ENCODE peak calls at places on chromosomes 4 and X, in ten cellular contexts. K is lung; H is neural progenitor cell; J is A549; N is pancreas; I is CD8-positive, alpha-beta T cell; P is CD8-positive, alpha-beta memory T cell; C is transverse colon; W is HFF-Myc; V is right cardiac atrium. Y is an unnamed sample.

GRCh38 chr4:181775298-181775697 is 467.9 kb upstream of the TENM3 start:
- DNase-seq in K (no peak), H (no peak), J (no peak), N (no peak), I (no peak), P (no peak), C (no peak), W (no peak), V (no peak), Y (no peak)

GRCh38 chr4:145888393-145888792 is 50.2 kb downstream of the ZNF827 start:
- DNase-seq in K (no peak), H (no peak), J (no peak), N (no peak), I (no peak), P (no peak), C (no peak), W (no peak), V (no peak), Y (no peak)

GRCh38 chr4:40848251-40848650 is 98.5 kb downstream of the NSUN7 start:
- DNase-seq in K (no peak), H (peak; percentile 52), J (no peak), N (no peak), I (no peak), P (no peak), C (no peak), W (no peak), V (no peak), Y (no peak)

GRCh38 chrX:149036086-149036485 is 469.0 kb downstream of the IDS start:
- DNase-seq in K (no peak), H (no peak), J (no peak), N (no peak), I (no peak), P (no peak), C (no peak), W (no peak), V (no peak), Y (no peak)

GRCh38 chr4:109973529-109973905 is 60.8 kb downstream of the EGF start:
- DNase-seq in K (no peak), H (no peak), J (no peak), N (no peak), I (no peak), P (no peak), C (no peak), W (no peak), V (no peak), Y (no peak)

GRCh38 chr4:113303315-113303714 is 253.9 kb downstream of the ANK2 start:
- DNase-seq in K (no peak), H (no peak), J (no peak), N (no peak), I (no peak), P (no peak), C (no peak), W (no peak), V (peak; percentile 83), Y (no peak)

GRCh38 chr4:171674781-171675180 is 138.4 kb upstream of the GALNTL6 start:
- DNase-seq in K (no peak), H (no peak), J (no peak), N (no peak), I (no peak), P (no peak), C (no peak), W (no peak), V (no peak), Y (no peak)

GRCh38 chr4:47561331-47561730 is 76.3 kb downstream of the ATP10D start:
- DNase-seq in K (no peak), H (no peak), J (no peak), N (peak; percentile 19), I (no peak), P (no peak), C (no peak), W (no peak), V (no peak), Y (no peak)

GRCh38 chr4:40686081-40686913 is 56.6 kb upstream of the RBM47 start:
- DNase-seq in K (no peak), H (no peak), J (no peak), N (no peak), I (no peak), P (no peak), C (no peak), W (no peak), V (no peak), Y (no peak)

GRCh38 chrX:137194164-137194563 is 160.4 kb upstream of the GPR101 start:
- DNase-seq in K (no peak), H (peak; percentile 56), J (peak; percentile 5), N (no peak), I (no peak), P (peak; percentile 3), C (no peak), W (no peak), V (no peak), Y (no peak)

GRCh38 chr4:156634612-156635011 is 337.0 kb downstream of the PDGFC start:
- DNase-seq in K (no peak), H (no peak), J (no peak), N (no peak), I (no peak), P (no peak), C (no peak), W (no peak), V (no peak), Y (no peak)

GRCh38 chrX:37509349-37509748 is 62.1 kb upstream of the LANCL3 start:
- DNase-seq in K (no peak), H (peak; percentile 24), J (no peak), N (no peak), I (no peak), P (no peak), C (no peak), W (no peak), V (no peak), Y (no peak)

GRCh38 chrX:71958281-71958675 is 47.6 kb downstream of the NHSL2 start:
- DNase-seq in K (no peak), H (peak; percentile 61), J (no peak), N (no peak), I (no peak), P (no peak), C (no peak), W (no peak), V (no peak), Y (no peak)

DNA sequence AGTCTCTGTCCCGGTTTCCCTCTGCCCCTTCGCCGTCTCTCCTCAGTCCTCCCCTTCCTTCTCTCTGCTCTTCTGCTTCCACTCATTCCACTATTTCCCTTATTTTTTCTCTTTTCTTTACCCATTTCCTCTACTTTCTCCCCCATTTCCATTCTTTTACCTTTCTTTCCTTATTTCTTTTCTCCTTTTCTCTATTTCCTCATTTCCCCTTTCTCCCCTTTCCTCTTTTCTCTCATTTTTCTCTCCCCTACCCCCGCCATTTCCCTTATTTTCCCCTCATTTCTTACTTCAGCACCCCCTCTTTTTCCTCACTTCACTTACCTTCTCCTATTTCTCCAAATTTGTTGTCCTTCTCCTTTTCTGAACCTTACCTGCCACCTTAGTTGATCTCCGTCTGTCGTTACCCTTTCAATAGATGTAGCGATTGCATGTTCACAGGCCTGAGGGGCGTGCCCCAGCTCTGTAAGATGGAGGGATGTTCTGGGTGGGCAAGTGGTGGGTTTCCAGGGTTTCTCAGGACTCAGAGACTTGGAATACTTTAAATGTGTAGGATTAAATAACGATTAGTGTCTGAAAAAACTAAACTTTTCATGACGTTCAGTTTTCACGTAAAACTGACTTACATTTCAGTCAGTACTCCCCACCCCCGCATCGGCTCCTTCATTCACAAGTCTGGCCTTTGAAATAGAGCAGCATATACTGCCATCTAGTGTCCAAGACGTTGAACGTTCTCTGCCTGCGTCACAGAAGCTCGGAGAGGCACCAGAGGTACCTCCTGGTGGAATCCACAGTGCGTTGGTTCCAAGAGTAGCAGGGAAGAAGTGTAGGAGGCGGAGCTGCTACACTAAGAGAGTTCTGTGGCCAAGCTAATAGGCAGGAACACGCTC is 641 bp upstream of the NCBP2L start:
- DNase-seq in K (peak; percentile 85), H (peak; percentile 92), J (peak; percentile 69), N (peak; percentile 78), I (peak; percentile 43), P (peak; percentile 83), C (peak; percentile 80), W (peak; percentile 58), V (peak; percentile 78), Y (peak; percentile 85)
- H3K4me3 ChIP-seq in K (no peak overlapping the region), H (peak overlapping the region; percentile 56), J (peak overlapping the region; percentile 56), N (no peak overlapping the region), I (peak overlapping the region; percentile 70), P (peak overlapping the region; percentile 73), C (peak overlapping the region; percentile 62), W (peak overlapping the region; percentile 35), V (peak overlapping the region; percentile 60), Y (peak overlapping the region; percentile 61)

DNA sequence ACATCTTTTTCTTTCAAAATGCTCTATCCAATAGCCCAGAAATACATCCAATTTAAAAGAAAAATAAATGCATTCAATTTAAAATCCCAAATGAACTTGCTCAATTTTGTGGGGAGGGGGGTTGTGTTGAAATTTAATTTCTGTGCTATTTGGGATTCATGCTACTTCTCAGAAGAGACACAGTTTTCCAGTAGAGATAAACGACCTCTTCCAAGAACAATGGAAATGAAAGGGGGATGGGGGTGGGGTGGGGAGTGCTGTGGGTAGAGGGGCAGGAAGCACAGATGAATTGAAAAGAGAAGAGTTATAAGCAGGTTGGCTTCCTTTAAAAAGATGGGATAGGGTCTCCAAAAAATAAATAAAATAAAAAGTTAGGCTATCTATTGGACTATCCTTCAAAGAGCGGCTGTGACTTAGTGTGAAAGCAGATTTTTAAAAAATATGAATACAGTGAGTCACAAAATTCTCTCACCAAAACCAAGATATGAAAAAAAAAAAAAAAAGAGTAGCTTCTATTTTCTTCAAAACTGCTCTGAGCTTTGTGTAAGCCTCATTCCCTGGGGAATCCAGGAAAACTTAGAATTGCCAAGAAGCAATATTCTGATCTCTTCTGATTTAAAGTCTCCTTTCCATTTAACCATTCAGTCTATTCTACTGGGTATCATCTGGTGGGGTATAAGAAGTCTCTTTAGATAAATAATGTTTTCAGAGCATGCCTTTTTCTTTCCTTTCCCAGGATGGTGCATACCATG is 324.3 kb downstream of the PTTG2 start:
- DNase-seq in K (no peak), H (no peak), J (no peak), N (no peak), I (no peak), P (no peak), C (no peak), W (no peak), V (no peak), Y (no peak)
- H3K4me3 ChIP-seq in K (no peak overlapping the region), H (no peak overlapping the region), J (no peak overlapping the region), N (no peak overlapping the region), I (no peak overlapping the region), P (no peak overlapping the region), C (no peak overlapping the region), W (no peak overlapping the region), V (no peak overlapping the region), Y (no peak overlapping the region)

GRCh38 chr4:77092832-77093800 is 17.3 kb upstream of the CCNI start:
- DNase-seq in K (no peak), H (no peak), J (no peak), N (no peak), I (no peak), P (no peak), C (no peak), W (no peak), V (no peak), Y (no peak)
- H3K4me3 ChIP-seq in K (no peak overlapping the region), H (no peak overlapping the region), J (no peak overlapping the region), N (no peak overlapping the region), I (no peak overlapping the region), P (no peak overlapping the region), C (no peak overlapping the region), W (no peak overlapping the region), V (no peak overlapping the region), Y (no peak overlapping the region)

GRCh38 chrX:106009145-106009544 is 29.4 kb downstream of the SERPINA7 start:
- DNase-seq in K (no peak), H (no peak), J (no peak), N (no peak), I (no peak), P (no peak), C (no peak), W (no peak), V (no peak), Y (no peak)
- H3K4me3 ChIP-seq in K (no peak overlapping the region), H (no peak overlapping the region), J (no peak overlapping the region), N (no peak overlapping the region), I (no peak overlapping the region), P (no peak overlapping the region), C (no peak overlapping the region), W (no peak overlapping the region), V (no peak overlapping the region), Y (no peak overlapping the region)